ENCODE peak calls at places on chromosomes 6 and 20, in eight cellular contexts. B is MCF 10A, Z is Peyer's patch, W is body of pancreas, I is WTC11, S is nephron progenitor cell, Q is astrocyte of the cerebellum, R is AG09309. F is an unnamed sample.

GRCh38 chr20:52539891-52540290 is 348.3 kb upstream of the ZFP64 start:
- DNase-seq in B (no peak), Z (no peak), W (no peak), I (no peak), S (no peak), Q (no peak), R (no peak), F (no peak)

GRCh38 chr6:135604035-135604865 is 106.7 kb upstream of the AHI1 start:
- DNase-seq in B (no peak), Z (no peak), W (no peak), I (no peak), S (no peak), Q (no peak), R (no peak), F (no peak)

GRCh38 chr6:45710304-45710821 is 305.3 kb downstream of the CLIC5 start:
- DNase-seq in B (peak; percentile 82), Z (peak; percentile 45), W (no peak), I (no peak), S (no peak), Q (no peak), R (no peak), F (no peak)

GRCh38 chr20:47792021-47792618 is 6.8 kb upstream of the SULF2 start:
- DNase-seq in B (peak; percentile 99), Z (no peak), W (peak; percentile 47), I (no peak), S (no peak), Q (peak; percentile 98), R (peak; percentile 92), F (no peak)

GRCh38 chr6:89242574-89243330 is 25.6 kb upstream of the GABRR1 start:
- DNase-seq in B (peak; percentile 62), Z (no peak), W (no peak), I (no peak), S (no peak), Q (peak; percentile 46), R (no peak), F (peak; percentile 8)

GRCh38 chr6:38404900-38405556 is 234.7 kb downstream of the BTBD9 start:
- DNase-seq in B (peak; percentile 82), Z (no peak), W (no peak), I (no peak), S (no peak), Q (no peak), R (no peak), F (no peak)

GRCh38 chr6:68652117-68652536 is 17.0 kb downstream of the ADGRB3 start:
- DNase-seq in B (peak; percentile 11), Z (no peak), W (no peak), I (no peak), S (no peak), Q (no peak), R (no peak), F (no peak)

GRCh38 chr20:33681288-33681687 is 4.9 kb downstream of the E2F1 start:
- DNase-seq in B (no peak), Z (no peak), W (no peak), I (no peak), S (no peak), Q (no peak), R (no peak), F (no peak)

GRCh38 chr6:53199156-53199555 is 50.5 kb upstream of the GCM1 start:
- DNase-seq in B (no peak), Z (peak; percentile 64), W (no peak), I (no peak), S (no peak), Q (no peak), R (no peak), F (no peak)

GRCh38 chr6:143555071-143555492 is 43.6 kb upstream of the FUCA2 start:
- DNase-seq in B (no peak), Z (no peak), W (no peak), I (no peak), S (no peak), Q (no peak), R (no peak), F (no peak)

GRCh38 chr20:5171074-5171789 is 44.4 kb downstream of the CDS2 start:
- DNase-seq in B (no peak), Z (no peak), W (no peak), I (peak; percentile 14), S (no peak), Q (no peak), R (no peak), F (no peak)

GRCh38 chr6:148166339-148166949 is 176.2 kb upstream of the SASH1 start:
- DNase-seq in B (peak; percentile 71), Z (no peak), W (no peak), I (no peak), S (no peak), Q (peak; percentile 60), R (peak; percentile 46), F (no peak)

GRCh38 chr20:38649275-38649891 is 47.8 kb downstream of the ARHGAP40 start:
- DNase-seq in B (peak; percentile 31), Z (no peak), W (no peak), I (peak; percentile 56), S (peak; percentile 36), Q (no peak), R (no peak), F (peak; percentile 28)

GRCh38 chr20:1286267-1287036 is 20.4 kb downstream of the SNPH start:
- DNase-seq in B (no peak), Z (no peak), W (no peak), I (no peak), S (no peak), Q (no peak), R (no peak), F (no peak)

GRCh38 chr6:52177961-52178360 is 8.2 kb upstream of the IL17A start:
- DNase-seq in B (no peak), Z (no peak), W (no peak), I (no peak), S (no peak), Q (no peak), R (no peak), F (no peak)

GRCh38 chr20:32580970-32581838 is 3.9 kb downstream of the NOL4L start:
- DNase-seq in B (no peak), Z (peak; percentile 22), W (no peak), I (no peak), S (no peak), Q (no peak), R (no peak), F (no peak)

GRCh38 chr6:38603966-38604365 is 35.8 kb downstream of the BTBD9 start:
- DNase-seq in B (no peak), Z (no peak), W (no peak), I (no peak), S (no peak), Q (no peak), R (no peak), F (no peak)

GRCh38 chr20:15542655-15543054 is 1030.6 kb downstream of the KIF16B start:
- DNase-seq in B (no peak), Z (no peak), W (no peak), I (no peak), S (no peak), Q (no peak), R (no peak), F (no peak)

GRCh38 chr20:53654932-53655674 is 61.5 kb upstream of the ZNF217 start:
- DNase-seq in B (no peak), Z (peak; percentile 62), W (peak; percentile 20), I (no peak), S (no peak), Q (no peak), R (no peak), F (no peak)

GRCh38 chr6:31822038-31822821 is 5.3 kb upstream of the HSPA1B start:
- DNase-seq in B (peak; percentile 94), Z (peak; percentile 68), W (peak; percentile 94), I (peak; percentile 58), S (peak; percentile 55), Q (no peak), R (peak; percentile 48), F (no peak)

GRCh38 chr6:118537579-118537978 is 10.5 kb upstream of the PLN start:
- DNase-seq in B (no peak), Z (no peak), W (no peak), I (no peak), S (no peak), Q (no peak), R (peak; percentile 46), F (no peak)

GRCh38 chr20:19812696-19813095 is 54.6 kb downstream of the RIN2 start:
- DNase-seq in B (no peak), Z (no peak), W (no peak), I (no peak), S (no peak), Q (no peak), R (no peak), F (no peak)

DNA sequence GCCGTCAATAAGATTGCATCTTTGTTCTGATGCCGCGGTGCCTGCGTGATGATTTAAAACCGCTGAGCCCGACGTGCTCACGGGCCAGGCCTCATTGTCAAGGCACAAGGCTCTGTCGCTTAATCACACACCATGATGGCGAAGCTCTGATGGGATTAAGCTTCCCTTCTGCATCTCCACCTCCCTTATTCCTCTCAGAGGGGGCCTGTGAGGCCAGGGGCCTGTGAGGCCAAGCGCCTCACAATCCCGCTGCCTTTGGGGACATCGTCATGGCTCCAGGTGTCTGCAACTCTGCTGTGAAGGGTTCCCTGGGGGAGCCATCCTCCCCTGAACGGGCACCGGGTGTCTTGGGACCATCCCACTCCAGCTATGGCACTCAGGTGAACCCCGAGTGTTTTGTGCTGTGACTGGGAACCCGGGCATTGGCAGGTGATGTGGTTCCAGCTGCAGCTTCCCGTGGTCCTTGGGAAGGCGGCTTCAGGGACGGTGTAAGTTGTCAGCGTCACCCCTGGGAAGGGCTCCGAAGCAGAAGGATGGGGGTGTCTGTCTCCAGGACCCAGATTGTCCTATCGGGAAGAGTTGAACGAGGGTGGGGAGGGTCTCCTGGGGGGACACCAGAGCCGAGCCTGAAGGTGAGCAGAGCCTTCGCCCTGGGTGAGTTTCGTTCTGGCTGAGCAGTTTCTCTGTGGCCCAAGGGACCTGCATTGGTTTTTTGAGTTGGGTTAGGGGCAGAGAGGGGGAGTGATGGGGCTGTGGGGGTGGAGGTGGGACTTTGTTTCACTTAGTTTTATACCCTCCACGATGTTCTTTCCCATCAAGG is 18.0 kb upstream of the BHLHE23 start:
- DNase-seq in B (no peak), Z (no peak), W (no peak), I (peak; percentile 8), S (no peak), Q (no peak), R (no peak), F (no peak)
- TF ChIP-seq CTCF in B (no peak), Z (no peak), W (no peak), I (no peak), S (no peak), Q (no peak), R (no peak), F (no peak)

GRCh38 chr6:39904946-39905639 is 29.2 kb downstream of the MOCS1 start:
- DNase-seq in B (no peak), Z (no peak), W (no peak), I (no peak), S (no peak), Q (no peak), R (no peak), F (no peak)
- TF ChIP-seq CTCF in B (no peak), Z (no peak), W (no peak), I (no peak), S (no peak), Q (no peak), R (no peak), F (no peak)

GRCh38 chr20:42041000-42041565 is 422.9 kb upstream of the CHD6 start:
- DNase-seq in B (no peak), Z (no peak), W (no peak), I (no peak), S (peak; percentile 4), Q (no peak), R (no peak), F (no peak)
- TF ChIP-seq CTCF in B (no peak), Z (no peak), W (no peak), I (no peak), S (peak; percentile 32), Q (no peak), R (no peak), F (peak; percentile 59)

GRCh38 chr20:8858181-8858794 is 210.6 kb upstream of the PLCB4 start:
- DNase-seq in B (no peak), Z (no peak), W (no peak), I (no peak), S (no peak), Q (no peak), R (no peak), F (no peak)
- TF ChIP-seq CTCF in B (no peak), Z (no peak), W (no peak), I (no peak), S (no peak), Q (no peak), R (no peak), F (no peak)